ENCODE peak calls at places on chromosome 21, in five cellular contexts. C, G, U, L and I are unnamed samples.

GRCh38 chr21:32920474-32920873 is 105.3 kb upstream of the OLIG2 start:
- DNase-seq in C (no peak), G (no peak), U (no peak), L (no peak), I (no peak)

GRCh38 chr21:39114871-39115658 is 68.2 kb downstream of the PSMG1 start:
- DNase-seq in C (no peak), G (no peak), U (no peak), L (peak), I (no peak)

GRCh38 chr21:29237110-29238051 is 61.3 kb upstream of the BACH1 start:
- DNase-seq in C (no peak), G (peak), U (no peak), L (no peak), I (no peak)

GRCh38 chr21:21096956-21097355 is 98.7 kb downstream of the NCAM2 start:
- DNase-seq in C (no peak), G (no peak), U (no peak), L (no peak), I (no peak)

GRCh38 chr21:28216976-28217523 is 775.6 kb downstream of the LTN1 start:
- DNase-seq in C (no peak), G (no peak), U (no peak), L (no peak), I (no peak)

GRCh38 chr21:44998086-44998620 is 58.3 kb downstream of the SLX9 start:
- DNase-seq in C (no peak), G (no peak), U (no peak), L (no peak), I (no peak)

GRCh38 chr21:32329331-32329730 is 30.7 kb downstream of the MRAP start:
- DNase-seq in C (no peak), G (peak), U (no peak), L (peak), I (no peak)

GRCh38 chr21:32572574-32573420 is 12.5 kb downstream of the TCP10L start:
- DNase-seq in C (no peak), G (no peak), U (no peak), L (no peak), I (no peak)

GRCh38 chr21:39111928-39112327 is 71.3 kb downstream of the PSMG1 start:
- DNase-seq in C (no peak), G (no peak), U (no peak), L (no peak), I (no peak)

GRCh38 chr21:32771134-32771523 is 426 bp downstream of the PAXBP1 start:
- DNase-seq in C (peak), G (peak), U (no peak), L (peak), I (no peak)

GRCh38 chr21:44871576-44872265 is 1.8 kb downstream of the PTTG1IP start:
- DNase-seq in C (peak), G (no peak), U (no peak), L (peak), I (peak)

GRCh38 chr21:37367301-37367757 is 756 bp downstream of the DYRK1A start:
- DNase-seq in C (no peak), G (no peak), U (no peak), L (no peak), I (no peak)

GRCh38 chr21:43908167-43908566 is 43.1 kb downstream of the AGPAT3 start:
- DNase-seq in C (no peak), G (no peak), U (no peak), L (no peak), I (no peak)

GRCh38 chr21:17925900-17926299 is 106.7 kb upstream of the C21orf91 start:
- DNase-seq in C (peak), G (no peak), U (no peak), L (no peak), I (no peak)

GRCh38 chr21:17930102-17930501 is 110.9 kb upstream of the C21orf91 start:
- DNase-seq in C (no peak), G (no peak), U (no peak), L (no peak), I (no peak)

GRCh38 chr21:17929514-17929913 is 110.4 kb upstream of the C21orf91 start:
- DNase-seq in C (no peak), G (no peak), U (no peak), L (no peak), I (no peak)

GRCh38 chr21:17925000-17925610 is 105.9 kb upstream of the C21orf91 start:
- DNase-seq in C (peak), G (peak), U (peak), L (peak), I (peak)

DNA sequence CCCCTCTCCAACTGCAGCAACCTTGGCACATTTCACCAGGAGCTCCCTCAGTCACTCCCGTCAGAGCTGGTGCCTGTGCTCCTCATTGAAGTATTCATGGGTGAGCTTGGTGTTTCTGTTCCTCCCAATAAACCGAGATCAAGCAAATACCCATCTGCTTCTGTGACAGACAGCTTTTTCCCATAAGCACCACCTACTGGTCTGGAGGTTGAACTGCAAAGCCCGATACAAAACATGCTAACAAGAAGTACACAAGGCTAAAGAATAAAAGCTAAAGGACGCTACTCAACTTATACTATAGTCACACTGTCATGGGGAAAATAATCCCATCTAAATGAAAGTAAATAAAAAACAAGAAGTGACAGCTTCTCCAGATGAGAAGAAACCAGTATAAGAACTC is 111.9 kb upstream of the C21orf91 start:
- DNase-seq in C (no peak), G (no peak), U (no peak), L (no peak), I (no peak)
- H3K4me3 ChIP-seq in C (no peak), G (no peak), U (no peak), L (no peak), I (no peak)

DNA sequence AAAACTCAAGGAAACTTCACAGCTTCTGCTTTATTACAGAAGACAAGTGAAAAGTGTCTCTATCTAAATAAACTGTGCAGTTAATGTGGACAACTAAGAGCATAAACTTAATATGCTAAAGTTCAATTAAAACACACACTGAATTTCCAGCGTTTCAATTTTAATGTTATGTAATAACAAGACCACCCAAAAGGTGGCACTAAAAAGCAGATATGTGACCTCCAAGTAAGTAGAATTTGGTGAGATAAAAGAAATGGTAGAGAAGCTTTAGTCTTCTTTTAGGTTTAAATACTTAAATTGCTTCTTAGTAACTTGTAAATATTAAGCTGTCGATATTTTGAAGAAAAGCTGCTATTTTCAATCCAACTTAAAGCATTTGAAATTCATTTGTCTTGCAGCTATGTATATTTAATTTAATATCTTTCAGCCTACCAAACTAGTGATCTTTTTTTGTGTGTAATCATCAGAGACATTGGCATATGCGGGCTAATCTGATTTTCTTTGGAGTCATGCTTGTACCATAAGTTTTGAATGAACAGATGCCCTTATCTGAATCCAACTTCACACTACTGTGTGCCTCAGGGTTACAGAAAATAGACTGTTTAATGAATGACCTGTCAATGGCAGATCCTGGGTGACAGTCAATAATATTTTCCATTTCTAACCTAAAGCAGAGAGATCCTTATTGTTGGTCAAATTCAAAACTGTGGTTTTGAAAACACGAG is 36.5 kb upstream of the ADAMTS1 start:
- DNase-seq in C (peak), G (no peak), U (peak), L (no peak), I (no peak)
- TF ChIP-seq CTCF in C (peak), G (peak), U (no peak), L (peak), I (peak)

GRCh38 chr21:46060596-46061061 is 37.3 kb upstream of the COL6A2 start:
- DNase-seq in C (no peak), G (peak), U (peak), L (peak), I (peak)
- H3K4me3 ChIP-seq in C (no peak), G (no peak), U (no peak), L (no peak), I (no peak)

DNA sequence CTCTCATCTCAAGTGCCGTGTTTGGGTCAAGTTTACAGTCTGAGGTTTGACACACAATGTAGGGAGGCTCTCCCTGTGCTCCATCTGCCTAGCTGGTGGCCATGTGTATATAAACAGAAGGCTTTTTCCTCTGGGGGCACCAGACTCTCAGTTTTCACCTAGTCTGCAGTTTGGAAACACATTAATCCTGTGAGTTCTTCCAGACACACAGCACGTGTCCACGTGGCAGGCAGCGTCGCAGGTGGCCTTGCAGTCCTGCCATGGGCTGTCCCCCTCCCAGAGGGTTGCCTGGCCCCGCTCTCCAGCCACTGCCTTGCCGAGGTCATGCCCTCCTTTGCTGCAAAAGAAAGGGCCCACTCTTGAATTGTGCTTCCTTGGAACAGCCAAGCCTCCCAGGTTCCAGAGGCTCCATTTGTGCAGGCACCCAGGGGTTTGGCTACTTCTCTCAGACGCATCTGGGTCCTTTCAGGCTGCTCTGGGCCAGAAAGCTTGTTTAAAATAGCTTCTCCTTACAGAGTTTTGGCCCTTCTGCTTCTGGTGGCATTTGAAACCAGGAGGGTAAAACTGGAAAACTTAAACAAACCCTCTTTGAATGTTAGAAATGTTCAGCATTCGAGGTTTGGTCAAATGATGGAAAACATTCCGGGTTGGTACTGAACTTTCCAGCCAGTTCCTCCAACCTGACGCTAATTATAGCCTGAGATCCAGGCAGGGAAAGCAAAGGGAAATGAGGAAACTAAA is 4.4 kb upstream of the RUNX1 start:
- DNase-seq in C (peak), G (no peak), U (no peak), L (no peak), I (no peak)
- TF ChIP-seq CTCF in C (peak), G (no peak), U (peak), L (no peak), I (peak)

DNA sequence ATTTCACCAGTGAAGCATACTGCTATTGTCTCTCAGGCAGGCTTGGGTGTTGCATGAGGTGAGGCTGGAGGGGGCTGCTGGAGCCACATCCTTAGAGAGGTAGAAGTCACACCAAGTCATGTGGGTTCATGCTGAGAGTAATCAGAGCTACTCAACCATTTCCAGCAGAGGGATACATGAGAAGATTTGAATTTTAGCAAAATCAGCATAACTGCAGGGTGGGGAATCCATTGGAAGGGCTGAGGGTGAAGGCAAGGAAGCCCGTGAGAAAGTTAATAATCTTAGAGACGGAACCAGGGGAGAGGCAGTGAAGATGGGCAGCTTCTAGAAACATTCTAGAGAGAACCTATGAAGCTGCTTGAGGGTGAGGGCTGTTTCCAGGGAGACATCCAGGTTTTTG is 359.6 kb downstream of the DSCAM start:
- DNase-seq in C (no peak), G (no peak), U (no peak), L (no peak), I (no peak)
- H3K4me3 ChIP-seq in C (no peak), G (no peak), U (no peak), L (no peak), I (no peak)